ENCODE peak calls at places on chromosomes 13 and 19, in seven cellular contexts. E is cardiac muscle cell, H is progenitor cell of endocrine pancreas, K is B cell, R is astrocyte, U is neural progenitor cell, S is A549. N is an unnamed sample.

GRCh38 chr19:29587518-29587986 is 18.5 kb upstream of the POP4 start:
- DNase-seq in E (no peak), H (no peak), K (no peak), R (no peak), U (no peak), S (no peak), N (no peak)

GRCh38 chr13:45336025-45336800 is 4.8 kb downstream of the TPT1 start:
- DNase-seq in E (peak; percentile 20), H (no peak), K (no peak), R (no peak), U (no peak), S (no peak), N (no peak)

GRCh38 chr13:73698859-73699258 is 435.3 kb downstream of the KLF12 start:
- DNase-seq in E (no peak), H (no peak), K (no peak), R (peak; percentile 18), U (no peak), S (no peak), N (no peak)

GRCh38 chr13:43792456-43792855 is 5.7 kb upstream of the ENOX1 start:
- DNase-seq in E (peak; percentile 80), H (no peak), K (no peak), R (peak; percentile 45), U (no peak), S (no peak), N (no peak)

GRCh38 chr13:42880241-42880640 is 98.9 kb downstream of the FAM216B start:
- DNase-seq in E (peak; percentile 77), H (no peak), K (no peak), R (no peak), U (no peak), S (no peak), N (no peak)

GRCh38 chr13:63438951-63439350 is 2023.3 kb upstream of the PCDH20 start:
- DNase-seq in E (no peak), H (no peak), K (no peak), R (no peak), U (peak; percentile 2), S (no peak), N (no peak)

GRCh38 chr13:51955841-51956603 is 55.2 kb downstream of the ATP7B start:
- DNase-seq in E (no peak), H (no peak), K (no peak), R (no peak), U (no peak), S (no peak), N (no peak)

GRCh38 chr13:49690133-49690989 is 925 bp downstream of the EBPL start:
- DNase-seq in E (peak; percentile 71), H (no peak), K (no peak), R (peak; percentile 60), U (no peak), S (peak; percentile 39), N (no peak)

DNA sequence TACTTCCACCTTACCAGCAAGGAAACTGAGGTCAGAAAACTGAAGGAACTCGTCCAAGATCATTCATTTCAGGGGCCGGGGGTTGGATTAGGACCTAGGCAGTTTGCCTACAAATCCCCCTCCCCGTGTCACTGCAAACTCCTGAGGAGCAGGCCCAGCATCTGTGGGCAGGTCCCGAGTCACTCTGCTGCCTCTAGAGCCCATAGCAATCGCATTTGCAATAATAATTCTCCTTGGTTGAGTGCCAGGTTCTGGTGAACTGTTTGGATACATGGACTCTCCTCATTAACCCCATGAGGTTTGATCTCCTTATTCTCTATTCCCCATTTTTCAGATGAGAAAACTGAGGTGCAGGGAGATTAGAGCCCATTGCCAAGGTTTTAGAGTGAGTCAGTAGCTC is 903 bp downstream of the PIN1 start:
- DNase-seq in E (peak; percentile 37), H (no peak), K (no peak), R (no peak), U (no peak), S (no peak), N (no peak)
- TF ChIP-seq CTCF in E (no peak), H (no peak), K (no peak), R (no peak), U (no peak), S (no peak), N (no peak)

GRCh38 chr19:15288146-15288963 is 44.0 kb downstream of the BRD4 start:
- DNase-seq in E (no peak), H (no peak), K (peak; percentile 76), R (no peak), U (peak; percentile 31), S (no peak), N (no peak)
- TF ChIP-seq CTCF in E (no peak), H (no peak), K (no peak), R (no peak), U (no peak), S (no peak), N (peak; percentile 41)

DNA sequence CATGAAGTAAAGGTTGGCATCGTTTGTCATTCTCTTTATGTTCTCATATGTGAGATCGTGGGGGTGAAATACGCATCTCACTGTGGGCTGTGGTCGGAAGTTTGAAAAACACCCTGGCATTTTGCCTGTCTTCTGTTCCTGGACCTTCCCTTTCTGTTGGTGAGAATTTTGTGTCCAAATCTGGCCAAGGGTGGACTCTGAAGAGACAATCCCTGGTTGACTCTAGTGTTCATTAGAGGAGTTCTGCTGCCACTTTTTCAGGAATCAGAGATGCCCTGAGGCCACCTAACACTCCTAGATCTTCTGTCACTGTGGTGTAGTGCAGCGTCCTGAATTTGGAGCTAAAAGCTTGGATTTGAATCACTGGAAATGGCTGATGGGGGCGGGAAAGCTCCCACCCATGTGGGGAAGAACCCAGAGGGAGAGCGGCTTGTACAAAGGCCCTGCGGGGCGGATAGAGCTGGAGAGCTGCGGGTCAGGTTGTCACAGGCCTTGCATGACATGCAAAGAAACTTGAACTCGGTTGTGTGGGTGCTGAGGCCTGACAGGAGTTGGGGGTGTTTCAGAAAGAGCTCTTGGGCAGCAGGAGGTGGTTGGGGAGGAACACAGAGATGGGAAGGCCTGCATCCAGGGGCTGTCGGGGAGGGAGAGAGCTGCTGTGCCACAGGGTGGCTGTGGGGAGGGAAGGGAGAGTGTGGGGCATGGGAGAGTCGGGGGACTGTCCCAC is 11.1 kb upstream of the SPATA13 start:
- DNase-seq in E (peak; percentile 75), H (no peak), K (no peak), R (peak; percentile 41), U (no peak), S (no peak), N (no peak)
- TF ChIP-seq CTCF in E (no peak), H (no peak), K (no peak), R (no peak), U (no peak), S (no peak), N (no peak)

DNA sequence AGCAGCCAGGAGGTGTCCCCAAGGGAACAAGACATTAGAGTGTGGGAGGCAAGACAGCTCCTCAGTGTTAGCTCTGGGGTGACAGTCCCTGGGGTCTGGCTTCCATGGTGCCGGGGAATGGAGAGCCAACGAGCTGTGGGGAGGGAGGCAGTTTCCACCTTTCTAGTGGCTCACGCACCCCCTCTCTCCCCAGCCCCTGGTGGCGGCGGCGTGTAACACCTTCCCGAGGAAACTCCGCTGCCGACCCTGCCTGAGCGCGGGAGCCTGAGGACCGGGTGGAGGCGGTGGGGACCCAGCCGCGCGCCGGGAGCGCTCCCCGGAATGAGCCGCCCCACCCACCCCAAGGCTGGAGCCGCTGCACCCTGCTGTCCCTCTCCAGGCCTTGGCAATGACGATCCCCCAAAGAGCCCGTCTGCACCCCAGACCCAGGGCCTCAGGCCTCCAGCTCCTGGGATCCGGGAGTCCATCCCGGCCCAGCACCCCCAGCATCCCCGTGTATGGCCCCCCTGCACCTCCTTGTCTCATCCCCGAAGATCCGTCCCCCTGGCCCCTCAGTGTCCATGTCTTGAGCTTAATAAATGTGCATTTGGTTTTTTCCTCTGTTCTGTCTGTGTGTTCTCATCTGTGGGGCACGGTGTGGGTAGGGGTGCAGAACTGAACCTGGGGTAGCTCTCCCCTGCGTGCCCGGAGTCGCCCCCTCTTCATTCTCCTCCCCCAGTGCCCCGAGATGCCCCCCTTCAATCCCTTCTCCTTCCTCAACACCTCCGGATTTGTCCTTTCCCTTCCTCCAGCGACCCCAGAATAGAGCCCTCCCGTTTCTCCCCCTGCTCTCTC is 617 bp upstream of the FXYD5 start:
- DNase-seq in E (peak; percentile 48), H (peak; percentile 41), K (peak; percentile 79), R (no peak), U (peak; percentile 79), S (peak; percentile 71), N (no peak)
- TF ChIP-seq CTCF in E (peak; percentile 65), H (peak; percentile 72), K (peak; percentile 83), R (peak; percentile 36), U (peak; percentile 68), S (peak; percentile 47), N (peak; percentile 79)